ENCODE peak calls at places on chromosomes 13 and 19, in six cellular contexts. H, I, W, F, V and J are unnamed samples.
A peak's percentile ranks its signal among the peaks of the same experiment; 100 is the strongest.

GRCh38 chr13:111115051-111115840 is at the start of gene ARHGEF7:
- DNase-seq in H (peak; percentile 15), I (no peak), W (no peak), F (no peak), V (peak; percentile 47), J (no peak)

GRCh38 chr13:112894423-112894672 is 74.7 kb upstream of the MCF2L start:
- DNase-seq in H (no peak), I (no peak), W (no peak), F (no peak), V (no peak), J (no peak)

GRCh38 chr13:76667551-76667950 is 218.7 kb downstream of the KCTD12 start:
- DNase-seq in H (peak; percentile 14), I (no peak), W (peak; percentile 77), F (no peak), V (no peak), J (no peak)

GRCh38 chr13:72586519-72586918 is 140.9 kb downstream of the MZT1 start:
- DNase-seq in H (no peak), I (no peak), W (no peak), F (no peak), V (no peak), J (no peak)

GRCh38 chr13:73179906-73180305 is 121.1 kb downstream of the KLF5 start:
- DNase-seq in H (no peak), I (no peak), W (peak; percentile 80), F (no peak), V (no peak), J (no peak)

GRCh38 chr19:13803038-13803437 is 7.8 kb downstream of the ZSWIM4 start:
- DNase-seq in H (no peak), I (peak; percentile 77), W (no peak), F (no peak), V (no peak), J (no peak)

GRCh38 chr13:32075150-32075851 is 43.7 kb downstream of the FRY start:
- DNase-seq in H (no peak), I (no peak), W (no peak), F (no peak), V (no peak), J (no peak)

GRCh38 chr19:31256601-31256990 is 92.6 kb downstream of the TSHZ3 start:
- DNase-seq in H (no peak), I (no peak), W (no peak), F (no peak), V (peak; percentile 90), J (no peak)

GRCh38 chr13:113024466-113024865 is 55.5 kb downstream of the MCF2L start:
- DNase-seq in H (no peak), I (no peak), W (no peak), F (no peak), V (no peak), J (no peak)

GRCh38 chr19:6402834-6403608 is 10.1 kb upstream of the GTF2F1 start:
- DNase-seq in H (no peak), I (no peak), W (peak; percentile 52), F (no peak), V (no peak), J (no peak)

GRCh38 chr19:29121684-29122083 is 91.3 kb downstream of the UQCRFS1 start:
- DNase-seq in H (peak; percentile 46), I (no peak), W (no peak), F (no peak), V (no peak), J (peak; percentile 30)

GRCh38 chr13:48562296-48563066 is 29.6 kb upstream of the RCBTB2 start:
- DNase-seq in H (no peak), I (no peak), W (no peak), F (no peak), V (peak; percentile 24), J (no peak)

GRCh38 chr13:54185785-54186184 is 1157.2 kb downstream of the OLFM4 start:
- DNase-seq in H (no peak), I (no peak), W (no peak), F (no peak), V (no peak), J (no peak)

GRCh38 chr13:48750588-48751383 is 97.1 kb downstream of the CYSLTR2 start:
- DNase-seq in H (peak; percentile 77), I (no peak), W (no peak), F (no peak), V (no peak), J (no peak)

GRCh38 chr13:35345992-35346391 is 130.5 kb downstream of the MAB21L1 start:
- DNase-seq in H (no peak), I (no peak), W (no peak), F (no peak), V (no peak), J (no peak)

GRCh38 chr19:52170304-52170703 is 1.1 kb downstream of the ZNF836 start:
- DNase-seq in H (peak; percentile 32), I (no peak), W (no peak), F (no peak), V (no peak), J (no peak)

GRCh38 chr19:41541990-41542584 is 33.9 kb upstream of the CEACAM21 start:
- DNase-seq in H (peak; percentile 38), I (peak; percentile 73), W (peak; percentile 4), F (no peak), V (no peak), J (no peak)

GRCh38 chr19:47633516-47633915 is 24.6 kb downstream of the BICRA start:
- DNase-seq in H (no peak), I (no peak), W (no peak), F (no peak), V (no peak), J (no peak)

GRCh38 chr13:27226991-27227390 is 24.4 kb upstream of the RPL21 start:
- DNase-seq in H (no peak), I (no peak), W (no peak), F (no peak), V (no peak), J (no peak)

DNA sequence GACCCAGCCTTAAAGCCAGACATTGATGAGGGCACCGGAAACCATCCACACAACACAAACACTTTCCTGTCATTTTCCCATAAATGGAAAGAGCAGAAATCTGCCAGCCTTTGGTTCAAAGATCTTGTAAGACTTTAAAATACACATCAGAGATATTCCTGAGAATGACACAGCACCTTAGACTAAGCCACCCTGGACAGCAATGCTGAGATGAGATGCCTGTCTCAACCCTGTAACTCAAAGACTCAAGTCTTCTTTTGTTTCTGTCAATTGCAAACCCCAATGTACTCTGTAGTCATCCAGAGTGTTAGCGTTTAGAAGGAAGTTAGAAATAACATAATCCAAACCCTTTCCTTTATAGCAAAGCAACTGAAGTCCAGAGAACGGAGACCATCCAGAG is 119.2 kb downstream of the CCNA1 start:
- DNase-seq in H (no peak), I (no peak), W (no peak), F (no peak), V (no peak), J (no peak)
- TF ChIP-seq POLR2A in H (no peak), I (no peak), W (no peak), F (no peak), V (no peak), J (no peak)

DNA sequence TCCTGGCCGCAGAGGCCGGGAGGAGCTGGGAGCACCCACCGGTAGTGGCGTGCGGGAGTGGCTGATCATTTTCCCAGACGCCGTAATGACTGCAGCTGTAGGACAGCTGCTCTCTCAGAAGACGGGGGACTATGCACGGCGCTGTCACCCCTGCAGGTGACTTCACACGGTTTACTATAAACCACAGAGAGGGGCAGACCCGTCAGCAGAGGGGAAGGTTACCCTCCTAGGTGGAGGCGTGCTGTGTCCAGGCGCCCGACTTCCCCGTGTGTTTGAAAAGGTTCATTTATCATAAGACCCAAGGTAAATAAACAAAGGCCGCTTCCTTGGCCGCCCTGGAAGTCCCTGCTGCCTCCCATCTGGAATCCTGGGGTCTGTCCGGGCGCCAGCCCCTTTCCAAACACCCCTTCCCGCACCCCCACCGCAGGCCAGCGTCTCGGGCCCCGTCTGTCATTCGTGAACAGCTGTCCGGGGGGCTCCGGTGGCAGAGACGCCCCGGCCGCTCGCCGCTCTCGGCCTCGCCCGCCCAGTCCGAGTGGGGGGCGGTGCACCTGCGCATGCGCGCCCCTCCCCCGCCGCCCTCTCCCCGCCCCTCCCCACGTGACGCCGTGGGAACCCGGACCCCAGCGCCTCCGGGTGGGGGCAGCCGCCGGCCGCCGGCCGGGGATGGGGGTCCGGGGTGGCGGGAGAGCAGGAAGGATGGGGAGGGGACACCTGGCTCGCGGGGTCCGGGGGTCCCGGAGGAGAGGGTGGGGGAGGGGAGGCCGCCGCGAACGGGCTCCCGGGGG is 915 bp downstream of the SHC2 start:
- DNase-seq in H (peak; percentile 67), I (peak; percentile 69), W (peak; percentile 27), F (no peak), V (no peak), J (peak; percentile 98)
- TF ChIP-seq POLR2A in H (peak; percentile 42), I (no peak), W (no peak), F (peak; percentile 52), V (peak; percentile 21), J (peak; percentile 46)

DNA sequence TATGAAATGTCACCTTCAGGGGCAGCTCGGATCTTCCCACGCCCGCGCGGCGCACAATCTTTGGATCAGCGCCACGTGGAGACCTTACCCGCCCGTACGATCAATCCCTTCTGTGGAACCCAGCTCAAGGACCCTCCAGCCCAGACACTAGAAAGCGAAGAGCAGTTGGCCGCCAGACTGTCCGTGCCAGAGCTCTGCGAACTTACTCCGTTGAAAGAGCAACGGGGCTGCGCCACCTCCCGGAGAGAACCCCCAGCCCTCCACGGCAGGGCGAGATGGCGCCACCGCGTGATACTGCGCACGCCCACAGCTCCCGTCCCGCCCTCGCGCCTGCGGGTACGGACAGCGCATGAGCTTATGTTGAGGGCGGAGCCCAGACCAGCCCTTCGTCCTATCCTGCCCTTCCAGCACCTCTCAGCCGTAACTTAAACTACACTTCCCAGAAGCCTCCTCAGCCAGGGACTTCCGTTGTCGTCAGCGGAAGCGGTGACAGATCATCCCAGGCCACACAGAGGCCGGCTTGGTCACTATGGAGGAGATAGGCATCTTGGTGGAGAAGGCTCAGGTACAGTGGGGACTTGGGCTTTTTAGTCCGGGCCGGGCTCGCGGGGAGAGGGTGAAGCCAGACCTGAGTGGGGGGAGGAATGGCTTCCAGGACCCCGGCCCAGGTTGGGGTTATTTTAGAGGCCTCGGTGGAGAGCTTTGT is at the start of gene PSMC4:
- DNase-seq in H (peak; percentile 98), I (peak; percentile 99), W (peak; percentile 99), F (peak; percentile 97), V (peak; percentile 99), J (peak; percentile 98)
- TF ChIP-seq POLR2A in H (peak; percentile 91), I (no peak), W (peak; percentile 95), F (peak; percentile 92), V (peak; percentile 66), J (peak; percentile 89)

DNA sequence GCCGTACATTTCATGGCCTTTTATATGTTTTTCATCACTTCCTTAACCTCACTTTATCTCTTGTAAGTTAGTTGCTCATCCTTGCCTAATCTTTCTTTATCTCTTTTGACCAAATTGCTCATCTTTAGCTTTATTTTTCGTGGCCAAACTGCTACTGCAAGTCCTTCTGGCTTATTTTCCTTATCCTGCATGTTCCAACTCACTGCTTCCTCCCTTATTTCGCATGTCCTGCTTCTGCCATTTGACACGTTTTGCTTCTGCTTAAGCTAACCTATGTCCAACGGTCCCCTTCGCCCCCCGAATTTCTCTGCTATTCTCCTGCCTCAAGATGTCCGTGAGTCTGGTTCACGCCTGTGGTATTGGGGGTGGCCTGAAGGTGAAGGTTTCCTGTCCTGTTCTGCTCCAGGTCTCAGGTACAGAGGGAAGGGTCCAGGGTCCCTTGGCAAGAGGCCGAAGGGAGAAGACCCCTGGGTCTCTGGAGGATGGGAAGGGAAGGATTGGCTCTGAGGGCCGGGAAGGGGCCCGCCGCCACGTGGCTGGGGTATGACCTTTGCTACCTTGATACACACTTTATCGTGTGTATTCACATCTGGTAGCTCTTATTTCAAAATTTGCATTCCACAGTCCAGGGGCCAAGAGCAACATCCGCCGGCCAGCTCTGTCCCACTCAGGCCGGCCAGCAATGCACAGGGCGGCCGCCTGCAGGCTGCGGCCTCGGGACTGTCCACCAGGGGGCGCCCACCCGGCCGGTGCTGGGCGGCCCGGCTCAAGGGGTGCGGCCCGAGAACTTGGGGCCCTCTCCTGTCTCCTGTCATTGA is 2.9 kb upstream of the C19orf85 start:
- DNase-seq in H (peak; percentile 56), I (peak; percentile 75), W (peak; percentile 65), F (no peak), V (no peak), J (peak; percentile 93)
- TF ChIP-seq POLR2A in H (no peak), I (no peak), W (no peak), F (no peak), V (no peak), J (no peak)